ENCODE peak calls at places on chromosome 11, in ten cellular contexts. One of them, this sample, is unnamed.

GRCh38 chr11:2681408-2682145 is 18.2 kb downstream of the KCNQ1OT1 start:
- DNase-seq in pancreas: no peak
- DNase-seq in fibroblast of the aortic adventitia: no peak
- DNase-seq in epithelial cell of esophagus: no peak
- DNase-seq in cardiac muscle cell: no peak
- DNase-seq in HFF-Myc: no peak
- DNase-seq in tibial artery: no peak
- DNase-seq in colonic mucosa: no peak
- DNase-seq in transverse colon: no peak
- DNase-seq in GM12865: no peak
- DNase-seq in this sample: no peak

GRCh38 chr11:5938603-5938965 is 3.5 kb upstream of the OR56A3 start:
- DNase-seq in tibial artery: no peak
- DNase-seq in cardiac muscle cell: no peak
- DNase-seq in pancreas: no peak
- DNase-seq in transverse colon: no peak
- DNase-seq in HFF-Myc: no peak
- DNase-seq in fibroblast of the aortic adventitia: no peak
- DNase-seq in colonic mucosa: no peak
- DNase-seq in epithelial cell of esophagus: no peak
- DNase-seq in GM12865: no peak
- DNase-seq in this sample: peak; percentile 35

GRCh38 chr11:78940500-78941225 is 366.0 kb upstream of the NARS2 start:
- DNase-seq in cardiac muscle cell: peak; percentile 86
- DNase-seq in pancreas: no peak
- DNase-seq in tibial artery: no peak
- DNase-seq in GM12865: no peak
- DNase-seq in epithelial cell of esophagus: no peak
- DNase-seq in colonic mucosa: no peak
- DNase-seq in transverse colon: no peak
- DNase-seq in HFF-Myc: no peak
- DNase-seq in fibroblast of the aortic adventitia: no peak
- DNase-seq in this sample: no peak

GRCh38 chr11:107157809-107158187 is 139.5 kb upstream of the GUCY1A2 start:
- DNase-seq in colonic mucosa: no peak
- DNase-seq in GM12865: no peak
- DNase-seq in transverse colon: no peak
- DNase-seq in fibroblast of the aortic adventitia: peak; percentile 2
- DNase-seq in cardiac muscle cell: no peak
- DNase-seq in epithelial cell of esophagus: no peak
- DNase-seq in pancreas: no peak
- DNase-seq in tibial artery: no peak
- DNase-seq in HFF-Myc: no peak
- DNase-seq in this sample: no peak

GRCh38 chr11:117786099-117786870 is 10.7 kb downstream of the DSCAML1 start:
- DNase-seq in transverse colon: no peak
- DNase-seq in cardiac muscle cell: no peak
- DNase-seq in fibroblast of the aortic adventitia: no peak
- DNase-seq in epithelial cell of esophagus: peak; percentile 43
- DNase-seq in GM12865: no peak
- DNase-seq in colonic mucosa: no peak
- DNase-seq in HFF-Myc: no peak
- DNase-seq in pancreas: no peak
- DNase-seq in tibial artery: no peak
- DNase-seq in this sample: no peak

GRCh38 chr11:129639300-129639699 is 176.3 kb upstream of the TMEM45B start:
- DNase-seq in pancreas: no peak
- DNase-seq in GM12865: no peak
- DNase-seq in cardiac muscle cell: no peak
- DNase-seq in fibroblast of the aortic adventitia: peak; percentile 92
- DNase-seq in HFF-Myc: peak; percentile 84
- DNase-seq in tibial artery: no peak
- DNase-seq in colonic mucosa: no peak
- DNase-seq in epithelial cell of esophagus: peak; percentile 99
- DNase-seq in transverse colon: no peak
- DNase-seq in this sample: no peak

GRCh38 chr11:27938011-27938410 is 169.9 kb downstream of the KIF18A start:
- DNase-seq in transverse colon: no peak
- DNase-seq in pancreas: no peak
- DNase-seq in colonic mucosa: no peak
- DNase-seq in fibroblast of the aortic adventitia: peak; percentile 21
- DNase-seq in epithelial cell of esophagus: no peak
- DNase-seq in HFF-Myc: no peak
- DNase-seq in GM12865: no peak
- DNase-seq in cardiac muscle cell: no peak
- DNase-seq in tibial artery: no peak
- DNase-seq in this sample: no peak

GRCh38 chr11:134889832-134890231 is 477.8 kb upstream of the B3GAT1 start:
- DNase-seq in cardiac muscle cell: no peak
- DNase-seq in tibial artery: no peak
- DNase-seq in fibroblast of the aortic adventitia: no peak
- DNase-seq in GM12865: no peak
- DNase-seq in epithelial cell of esophagus: no peak
- DNase-seq in transverse colon: no peak
- DNase-seq in HFF-Myc: no peak
- DNase-seq in colonic mucosa: no peak
- DNase-seq in pancreas: no peak
- DNase-seq in this sample: no peak

GRCh38 chr11:127191689-127192088 is 191.1 kb upstream of the KIRREL3 start:
- DNase-seq in pancreas: no peak
- DNase-seq in fibroblast of the aortic adventitia: no peak
- DNase-seq in colonic mucosa: no peak
- DNase-seq in HFF-Myc: no peak
- DNase-seq in tibial artery: no peak
- DNase-seq in GM12865: no peak
- DNase-seq in epithelial cell of esophagus: no peak
- DNase-seq in cardiac muscle cell: no peak
- DNase-seq in transverse colon: no peak
- DNase-seq in this sample: no peak

GRCh38 chr11:125287467-125288232 is 123.1 kb downstream of the PKNOX2 start:
- DNase-seq in colonic mucosa: no peak
- DNase-seq in GM12865: no peak
- DNase-seq in transverse colon: no peak
- DNase-seq in fibroblast of the aortic adventitia: peak; percentile 43
- DNase-seq in HFF-Myc: no peak
- DNase-seq in cardiac muscle cell: no peak
- DNase-seq in tibial artery: no peak
- DNase-seq in epithelial cell of esophagus: no peak
- DNase-seq in pancreas: no peak
- DNase-seq in this sample: no peak

GRCh38 chr11:77407613-77408012 is 66.3 kb downstream of the PAK1 start:
- DNase-seq in tibial artery: no peak
- DNase-seq in HFF-Myc: peak; percentile 80
- DNase-seq in fibroblast of the aortic adventitia: peak; percentile 87
- DNase-seq in epithelial cell of esophagus: peak; percentile 86
- DNase-seq in colonic mucosa: peak; percentile 85
- DNase-seq in GM12865: no peak
- DNase-seq in cardiac muscle cell: peak; percentile 11
- DNase-seq in transverse colon: peak; percentile 80
- DNase-seq in pancreas: peak; percentile 78
- DNase-seq in this sample: peak; percentile 82

GRCh38 chr11:58919980-58920379 is 19.3 kb upstream of the GLYATL1 start:
- DNase-seq in HFF-Myc: no peak
- DNase-seq in tibial artery: no peak
- DNase-seq in cardiac muscle cell: no peak
- DNase-seq in epithelial cell of esophagus: no peak
- DNase-seq in fibroblast of the aortic adventitia: no peak
- DNase-seq in transverse colon: peak; percentile 21
- DNase-seq in GM12865: no peak
- DNase-seq in colonic mucosa: peak; percentile 47
- DNase-seq in pancreas: no peak
- DNase-seq in this sample: no peak

GRCh38 chr11:120068114-120068573 is 69.8 kb downstream of the TRIM29 start:
- DNase-seq in cardiac muscle cell: no peak
- DNase-seq in fibroblast of the aortic adventitia: no peak
- DNase-seq in colonic mucosa: no peak
- DNase-seq in epithelial cell of esophagus: peak; percentile 22
- DNase-seq in GM12865: peak; percentile 43
- DNase-seq in pancreas: no peak
- DNase-seq in HFF-Myc: peak; percentile 24
- DNase-seq in transverse colon: no peak
- DNase-seq in tibial artery: no peak
- DNase-seq in this sample: peak; percentile 2

GRCh38 chr11:98230678-98231077 is 790.1 kb upstream of the CNTN5 start:
- DNase-seq in GM12865: no peak
- DNase-seq in pancreas: no peak
- DNase-seq in fibroblast of the aortic adventitia: no peak
- DNase-seq in tibial artery: no peak
- DNase-seq in colonic mucosa: no peak
- DNase-seq in epithelial cell of esophagus: no peak
- DNase-seq in cardiac muscle cell: no peak
- DNase-seq in HFF-Myc: no peak
- DNase-seq in transverse colon: no peak
- DNase-seq in this sample: no peak

DNA sequence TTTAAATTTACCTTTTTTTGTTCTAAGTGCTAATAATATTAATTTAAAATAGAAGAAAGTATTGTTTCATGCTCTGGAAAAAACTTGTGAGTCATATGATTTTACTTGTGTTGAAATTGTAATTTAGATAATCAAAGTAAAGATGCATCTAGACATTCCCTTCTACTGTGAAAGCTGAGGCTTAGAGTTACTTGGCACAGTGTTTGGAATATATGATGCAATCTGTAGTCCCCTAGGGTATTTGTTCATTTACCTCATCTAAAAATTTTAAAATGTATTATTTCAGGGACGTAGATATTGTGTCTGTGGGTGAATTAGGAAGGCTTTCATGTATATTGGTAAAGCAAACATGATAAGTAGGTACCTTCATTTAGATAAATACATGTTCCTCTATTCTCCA is 793.5 kb upstream of the CNTN5 start:
- DNase-seq in epithelial cell of esophagus: no peak
- DNase-seq in GM12865: no peak
- DNase-seq in transverse colon: no peak
- DNase-seq in colonic mucosa: no peak
- DNase-seq in fibroblast of the aortic adventitia: no peak
- DNase-seq in HFF-Myc: no peak
- DNase-seq in cardiac muscle cell: no peak
- DNase-seq in tibial artery: no peak
- DNase-seq in pancreas: no peak
- DNase-seq in this sample: no peak
- TF ChIP-seq CTCF in epithelial cell of esophagus: no peak
- TF ChIP-seq CTCF in GM12865: no peak
- TF ChIP-seq CTCF in transverse colon: no peak
- TF ChIP-seq CTCF in colonic mucosa: no peak
- TF ChIP-seq CTCF in fibroblast of the aortic adventitia: no peak
- TF ChIP-seq CTCF in HFF-Myc: no peak
- TF ChIP-seq CTCF in cardiac muscle cell: no peak
- TF ChIP-seq CTCF in tibial artery: no peak
- TF ChIP-seq CTCF in pancreas: no peak
- TF ChIP-seq CTCF in this sample: no peak

DNA sequence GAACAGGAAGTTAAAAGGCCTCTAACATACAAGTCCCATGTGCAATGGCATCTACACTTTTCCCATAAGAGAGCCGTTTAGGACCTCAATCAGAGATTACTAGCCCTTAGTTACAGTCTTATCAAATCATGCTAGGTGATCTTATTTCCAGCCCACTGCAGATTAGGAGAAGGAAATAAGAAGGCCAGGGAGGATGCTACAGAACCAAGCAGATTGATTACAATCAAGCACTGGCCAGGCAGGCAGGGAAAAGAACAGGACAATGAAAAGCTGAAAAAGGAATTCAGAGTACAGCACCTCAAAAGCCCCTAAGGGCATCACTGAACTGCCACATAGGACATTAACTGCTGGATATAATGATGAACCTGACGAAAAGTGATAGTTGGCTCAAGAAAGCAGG is 73.0 kb downstream of the CLPB start:
- DNase-seq in epithelial cell of esophagus: no peak
- DNase-seq in HFF-Myc: no peak
- DNase-seq in tibial artery: no peak
- DNase-seq in cardiac muscle cell: no peak
- DNase-seq in transverse colon: no peak
- DNase-seq in pancreas: no peak
- DNase-seq in GM12865: no peak
- DNase-seq in colonic mucosa: no peak
- DNase-seq in fibroblast of the aortic adventitia: no peak
- DNase-seq in this sample: no peak
- H3K4me3 ChIP-seq in epithelial cell of esophagus: no peak overlapping the region
- H3K4me3 ChIP-seq in HFF-Myc: no peak overlapping the region
- H3K4me3 ChIP-seq in tibial artery: no peak overlapping the region
- H3K4me3 ChIP-seq in cardiac muscle cell: no peak overlapping the region
- H3K4me3 ChIP-seq in transverse colon: no peak overlapping the region
- H3K4me3 ChIP-seq in pancreas: no peak overlapping the region
- H3K4me3 ChIP-seq in GM12865: no peak overlapping the region
- H3K4me3 ChIP-seq in colonic mucosa: no peak overlapping the region
- H3K4me3 ChIP-seq in fibroblast of the aortic adventitia: no peak overlapping the region
- H3K4me3 ChIP-seq in this sample: no peak overlapping the region

GRCh38 chr11:93974759-93975158 is 46.4 kb upstream of the HEPHL1 start:
- DNase-seq in colonic mucosa: no peak
- DNase-seq in tibial artery: no peak
- DNase-seq in fibroblast of the aortic adventitia: no peak
- DNase-seq in epithelial cell of esophagus: no peak
- DNase-seq in HFF-Myc: no peak
- DNase-seq in pancreas: no peak
- DNase-seq in GM12865: no peak
- DNase-seq in cardiac muscle cell: no peak
- DNase-seq in transverse colon: no peak
- DNase-seq in this sample: no peak

GRCh38 chr11:93967258-93967657 is 53.9 kb upstream of the HEPHL1 start:
- DNase-seq in transverse colon: no peak
- DNase-seq in colonic mucosa: no peak
- DNase-seq in cardiac muscle cell: no peak
- DNase-seq in pancreas: no peak
- DNase-seq in GM12865: no peak
- DNase-seq in epithelial cell of esophagus: no peak
- DNase-seq in HFF-Myc: no peak
- DNase-seq in tibial artery: no peak
- DNase-seq in fibroblast of the aortic adventitia: no peak
- DNase-seq in this sample: no peak

GRCh38 chr11:93967944-93968343 is 53.2 kb upstream of the HEPHL1 start:
- DNase-seq in HFF-Myc: no peak
- DNase-seq in cardiac muscle cell: no peak
- DNase-seq in tibial artery: no peak
- DNase-seq in colonic mucosa: no peak
- DNase-seq in epithelial cell of esophagus: no peak
- DNase-seq in pancreas: no peak
- DNase-seq in GM12865: no peak
- DNase-seq in transverse colon: no peak
- DNase-seq in fibroblast of the aortic adventitia: no peak
- DNase-seq in this sample: no peak

GRCh38 chr11:93972790-93973189 is 48.4 kb upstream of the HEPHL1 start:
- DNase-seq in cardiac muscle cell: no peak
- DNase-seq in transverse colon: no peak
- DNase-seq in GM12865: no peak
- DNase-seq in HFF-Myc: no peak
- DNase-seq in colonic mucosa: no peak
- DNase-seq in pancreas: no peak
- DNase-seq in epithelial cell of esophagus: no peak
- DNase-seq in fibroblast of the aortic adventitia: no peak
- DNase-seq in tibial artery: no peak
- DNase-seq in this sample: no peak

GRCh38 chr11:93969925-93970922 is 50.9 kb upstream of the HEPHL1 start:
- DNase-seq in HFF-Myc: no peak
- DNase-seq in epithelial cell of esophagus: no peak
- DNase-seq in colonic mucosa: no peak
- DNase-seq in GM12865: no peak
- DNase-seq in transverse colon: no peak
- DNase-seq in tibial artery: no peak
- DNase-seq in cardiac muscle cell: no peak
- DNase-seq in fibroblast of the aortic adventitia: no peak
- DNase-seq in pancreas: no peak
- DNase-seq in this sample: no peak
- TF ChIP-seq CTCF in HFF-Myc: no peak
- TF ChIP-seq CTCF in epithelial cell of esophagus: no peak
- TF ChIP-seq CTCF in colonic mucosa: no peak
- TF ChIP-seq CTCF in GM12865: no peak
- TF ChIP-seq CTCF in transverse colon: no peak
- TF ChIP-seq CTCF in tibial artery: no peak
- TF ChIP-seq CTCF in cardiac muscle cell: no peak
- TF ChIP-seq CTCF in fibroblast of the aortic adventitia: no peak
- TF ChIP-seq CTCF in pancreas: no peak
- TF ChIP-seq CTCF in this sample: no peak

GRCh38 chr11:75429641-75429901 is 3.4 kb downstream of the KLHL35 start:
- DNase-seq in transverse colon: no peak
- DNase-seq in epithelial cell of esophagus: no peak
- DNase-seq in HFF-Myc: no peak
- DNase-seq in fibroblast of the aortic adventitia: no peak
- DNase-seq in tibial artery: no peak
- DNase-seq in GM12865: no peak
- DNase-seq in colonic mucosa: no peak
- DNase-seq in cardiac muscle cell: no peak
- DNase-seq in pancreas: no peak
- DNase-seq in this sample: no peak
- H3K4me3 ChIP-seq in transverse colon: no peak overlapping the region
- H3K4me3 ChIP-seq in epithelial cell of esophagus: no peak overlapping the region
- H3K4me3 ChIP-seq in HFF-Myc: no peak overlapping the region
- H3K4me3 ChIP-seq in fibroblast of the aortic adventitia: no peak overlapping the region
- H3K4me3 ChIP-seq in tibial artery: peak overlapping the region; percentile 52
- H3K4me3 ChIP-seq in GM12865: no peak overlapping the region
- H3K4me3 ChIP-seq in colonic mucosa: peak overlapping the region; percentile 20
- H3K4me3 ChIP-seq in cardiac muscle cell: peak overlapping the region; percentile 32
- H3K4me3 ChIP-seq in pancreas: no peak overlapping the region
- H3K4me3 ChIP-seq in this sample: peak overlapping the region; percentile 37

This sample was measured in LNCaP clone FGC.